ENCODE peak calls at places on chromosomes 3 and 15, in ten cellular contexts. V is kidney, E is heart left ventricle, F is upper lobe of right lung, P is OCI-LY7, T is IMR-90, O is SJSA1, A is neuronal stem cell, Y is RWPE2, G is aorta. D is an unnamed sample.

GRCh38 chr3:67493808-67494207 is 160.6 kb downstream of the SUCLG2 start:
- DNase-seq in A (no peak), P (no peak), F (no peak), T (no peak), Y (no peak), G (no peak), O (no peak), E (no peak), V (no peak), D (no peak)

GRCh38 chr15:35308802-35309201 is 223.7 kb upstream of the NANOGP8 start:
- DNase-seq in A (no peak), P (no peak), Y (no peak), T (peak; percentile 98), F (no peak), O (no peak), V (no peak), G (peak; percentile 46), E (peak; percentile 35), D (peak; percentile 56)

GRCh38 chr3:107284570-107284969 is 92.7 kb upstream of the CCDC54 start:
- DNase-seq in Y (no peak), T (peak; percentile 52), P (no peak), A (no peak), F (no peak), E (no peak), V (no peak), O (no peak), G (no peak), D (no peak)

GRCh38 chr3:177050466-177051237 is 146.6 kb downstream of the TBL1XR1 start:
- DNase-seq in T (peak; percentile 64), O (no peak), E (no peak), G (no peak), Y (no peak), P (peak; percentile 67), V (no peak), A (no peak), F (no peak), D (no peak)

GRCh38 chr15:79084308-79084968 is 6.1 kb downstream of the RASGRF1 start:
- DNase-seq in A (no peak), O (peak; percentile 33), E (no peak), F (peak; percentile 42), V (no peak), T (no peak), Y (peak; percentile 61), P (no peak), G (no peak), D (no peak)

GRCh38 chr3:62604301-62604700 is 231.0 kb upstream of the FEZF2 start:
- DNase-seq in Y (no peak), T (peak; percentile 88), V (no peak), A (no peak), G (no peak), O (no peak), F (no peak), E (no peak), P (no peak), D (no peak)

GRCh38 chr15:94791516-94791915 is 560.2 kb downstream of the MCTP2 start:
- DNase-seq in G (no peak), Y (no peak), V (no peak), A (no peak), O (no peak), F (no peak), E (no peak), T (no peak), P (no peak), D (no peak)

GRCh38 chr3:112744825-112745566 is 101.7 kb downstream of the CD200R1L start:
- DNase-seq in G (no peak), V (no peak), Y (no peak), T (peak; percentile 31), P (no peak), E (peak; percentile 42), A (no peak), O (no peak), F (no peak), D (no peak)

GRCh38 chr15:90838066-90838465 is 30.3 kb upstream of the FURIN start:
- DNase-seq in V (no peak), A (no peak), Y (no peak), E (no peak), G (no peak), T (no peak), P (no peak), F (no peak), O (no peak), D (no peak)

GRCh38 chr15:48352474-48353072 is 21.3 kb downstream of the DUT start:
- DNase-seq in E (peak; percentile 32), A (peak; percentile 59), Y (no peak), P (peak; percentile 77), F (no peak), V (no peak), O (peak; percentile 60), G (peak; percentile 57), T (peak; percentile 69), D (peak; percentile 64)

GRCh38 chr3:110069641-110070538 is 732.5 kb upstream of the DPPA4 start:
- DNase-seq in A (no peak), F (no peak), G (no peak), Y (no peak), O (no peak), P (no peak), V (no peak), E (no peak), T (peak; percentile 77), D (no peak)

GRCh38 chr15:89105147-89105546 is 16.9 kb downstream of the ABHD2 start:
- DNase-seq in F (no peak), P (no peak), G (no peak), A (no peak), T (peak; percentile 99), O (no peak), V (no peak), Y (no peak), E (no peak), D (no peak)

GRCh38 chr3:52246728-52247454 is 1.3 kb downstream of the PPM1M start:
- DNase-seq in E (peak; percentile 30), O (no peak), T (no peak), Y (no peak), G (no peak), V (no peak), A (no peak), P (no peak), F (peak; percentile 68), D (no peak)

GRCh38 chr15:78740904-78741274 is 70.4 kb downstream of the ADAMTS7 start:
- DNase-seq in A (no peak), Y (peak; percentile 32), G (no peak), F (no peak), O (peak; percentile 9), E (no peak), P (no peak), T (no peak), V (no peak), D (no peak)

GRCh38 chr3:20574746-20575145 is 388.7 kb upstream of the SGO1 start:
- DNase-seq in E (no peak), V (no peak), F (no peak), G (no peak), Y (no peak), P (no peak), O (no peak), A (no peak), T (peak; percentile 81), D (no peak)

GRCh38 chr3:15164356-15164755 is 41.7 kb upstream of the CAPN7 start:
- DNase-seq in A (no peak), E (no peak), V (no peak), T (no peak), F (no peak), O (no peak), G (no peak), Y (no peak), P (no peak), D (no peak)

DNA sequence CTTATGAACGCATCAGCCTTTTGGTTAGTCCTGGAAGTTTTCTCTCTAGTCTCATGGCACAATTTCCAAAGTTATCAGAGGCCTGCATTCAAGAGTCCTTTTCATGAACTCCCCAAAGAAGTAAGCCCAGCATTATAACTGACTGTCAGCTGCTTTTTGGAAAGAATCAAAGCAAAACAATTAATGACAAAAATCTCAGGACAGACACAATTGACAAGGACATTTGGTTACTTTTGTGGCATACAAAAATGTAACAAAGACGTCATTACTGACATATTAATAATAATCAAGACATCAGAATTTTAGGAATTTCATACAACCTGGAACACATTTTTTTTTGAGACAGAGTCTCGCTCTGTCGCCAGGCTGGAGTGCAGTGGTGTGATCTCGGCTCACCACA is 21.2 kb downstream of the KATNBL1 start:
- DNase-seq in E (no peak), Y (no peak), V (no peak), O (no peak), T (no peak), F (no peak), A (no peak), G (no peak), P (no peak), D (no peak)
- H3K9me3 ChIP-seq in E (no peaks in the 10 kb centered on the region), Y (peaks cover 5% of the 10 kb centered on the region), V (no peaks in the 10 kb centered on the region), O (no peaks in the 10 kb centered on the region), T (no peaks in the 10 kb centered on the region), F (no peaks in the 10 kb centered on the region), A (no peaks in the 10 kb centered on the region), G (no peaks in the 10 kb centered on the region), P (peaks cover 6% of the 10 kb centered on the region), D (no peaks in the 10 kb centered on the region)

GRCh38 chr15:25208735-25209134 is 230.1 kb downstream of the UBE3A start:
- DNase-seq in G (no peak), Y (no peak), O (no peak), F (no peak), E (no peak), A (no peak), V (no peak), P (no peak), T (no peak), D (no peak)
- H3K9me3 ChIP-seq in G (no peaks in the 10 kb centered on the region), Y (peaks cover 68% of the 10 kb centered on the region), O (peaks cover 27% of the 10 kb centered on the region), F (no peaks in the 10 kb centered on the region), E (no peaks in the 10 kb centered on the region), A (peaks cover 75% of the 10 kb centered on the region), V (peaks cover 4% of the 10 kb centered on the region), P (no peaks in the 10 kb centered on the region), T (peaks cover 78% of the 10 kb centered on the region), D (no peaks in the 10 kb centered on the region)

GRCh38 chr15:46723308-46723707 is 994.0 kb upstream of the SEMA6D start:
- DNase-seq in F (no peak), E (no peak), V (no peak), P (no peak), A (no peak), O (no peak), G (no peak), Y (no peak), T (no peak), D (no peak)
- H3K9me3 ChIP-seq in F (peaks cover 4% of the 10 kb centered on the region), E (no peaks in the 10 kb centered on the region), V (no peaks in the 10 kb centered on the region), P (peaks cover 8% of the 10 kb centered on the region), A (no peaks in the 10 kb centered on the region), O (no peaks in the 10 kb centered on the region), G (no peaks in the 10 kb centered on the region), Y (no peaks in the 10 kb centered on the region), T (no peaks in the 10 kb centered on the region), D (no peaks in the 10 kb centered on the region)

DNA sequence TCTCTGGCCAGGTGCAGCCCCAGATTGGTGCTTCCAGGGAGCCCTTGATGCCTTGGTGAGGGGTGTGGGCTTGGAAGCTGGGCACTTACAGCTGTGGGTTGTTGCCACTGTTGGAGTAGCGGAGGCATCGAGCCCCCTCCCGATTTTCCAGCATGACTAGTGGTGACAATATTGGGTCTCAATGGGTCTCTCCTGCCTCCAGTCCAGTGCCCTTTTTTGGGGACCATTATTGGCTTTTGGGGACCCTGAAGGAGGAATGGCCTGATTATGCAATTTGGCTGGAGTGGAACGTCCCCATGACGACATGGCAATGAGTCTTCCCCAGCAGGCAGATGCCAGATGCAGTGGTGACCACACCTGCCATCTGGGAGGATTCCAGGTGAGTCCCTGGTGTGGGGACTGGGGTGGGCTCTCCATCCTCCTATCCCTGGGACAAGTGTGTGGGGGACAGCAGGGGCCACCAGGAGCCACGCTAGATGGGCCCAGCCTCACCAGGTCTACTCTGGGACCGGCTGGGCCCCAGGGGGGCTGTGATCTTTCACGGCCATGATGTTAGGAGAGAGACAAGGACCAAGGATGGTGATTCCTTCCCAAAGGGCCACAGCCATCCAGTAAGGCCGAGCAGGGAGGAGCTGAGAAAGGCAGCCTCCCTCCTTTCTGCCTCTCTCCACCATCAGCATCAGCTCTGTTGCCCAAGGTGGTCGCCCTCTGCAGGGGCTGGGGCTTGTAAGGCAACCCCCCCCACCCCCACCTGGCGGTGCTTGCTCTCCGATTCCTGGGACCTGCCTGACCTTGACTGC is 196.8 kb downstream of the GOLGA6L6 start:
- DNase-seq in Y (peak; percentile 77), G (peak; percentile 41), F (peak; percentile 75), O (no peak), A (no peak), E (peak; percentile 22), P (no peak), V (peak; percentile 70), T (no peak), D (no peak)
- H3K9me3 ChIP-seq in Y (peaks cover 11% of the 10 kb centered on the region), G (peaks cover 3% of the 10 kb centered on the region), F (peaks cover 7% of the 10 kb centered on the region), O (peaks cover 13% of the 10 kb centered on the region), A (peaks cover 27% of the 10 kb centered on the region), E (no peaks in the 10 kb centered on the region), P (peaks cover 20% of the 10 kb centered on the region), V (peaks cover 25% of the 10 kb centered on the region), T (peaks cover 79% of the 10 kb centered on the region), D (no peaks in the 10 kb centered on the region)